ENCODE peak calls at places on chromosomes 5 and 9, in five cellular contexts. L is SK-N-SH, J is K562, C is HepG2, E is H1. F is an unnamed sample.

GRCh38 chr9:89798546-89799120 is 193.8 kb downstream of the GADD45G start:
- DNase-seq in L (no peak), J (no peak), E (no peak), C (no peak), F (no peak)

GRCh38 chr5:127988149-127988755 is 95.3 kb upstream of the SLC12A2 start:
- DNase-seq in E (no peak), L (no peak), J (peak; percentile 37), C (peak; percentile 10), F (no peak)

GRCh38 chr9:73151653-73152382 is at the start of gene ANXA1:
- DNase-seq in E (no peak), L (no peak), J (peak; percentile 69), C (no peak), F (no peak)

GRCh38 chr9:131233556-131233955 is 42.8 kb downstream of the FAM78A start:
- DNase-seq in C (no peak), E (no peak), L (no peak), J (no peak), F (no peak)

GRCh38 chr5:170747357-170747756 is 36.2 kb upstream of the GABRP start:
- DNase-seq in J (no peak), L (peak; percentile 39), E (peak; percentile 36), C (no peak), F (no peak)

GRCh38 chr9:35254237-35254636 is 92.4 kb downstream of the UNC13B start:
- DNase-seq in L (no peak), C (no peak), J (no peak), E (no peak), F (no peak)

GRCh38 chr9:4099961-4100360 is 199.9 kb downstream of the GLIS3 start:
- DNase-seq in J (no peak), L (no peak), E (no peak), C (no peak), F (no peak)

GRCh38 chr5:179313849-179314521 is 31.3 kb downstream of the ADAMTS2 start:
- DNase-seq in E (no peak), C (no peak), J (no peak), L (peak; percentile 92), F (no peak)

GRCh38 chr5:105849701-105850100 is 1821.0 kb downstream of the EFNA5 start:
- DNase-seq in E (no peak), J (no peak), C (no peak), L (no peak), F (no peak)

GRCh38 chr5:38670878-38671277 is 114.4 kb upstream of the LIFR start:
- DNase-seq in E (no peak), C (no peak), J (no peak), L (no peak), F (no peak)

GRCh38 chr5:173196133-173196952 is 38.7 kb downstream of the NKX2-5 start:
- DNase-seq in J (peak; percentile 24), E (no peak), L (no peak), C (peak; percentile 82), F (no peak)

GRCh38 chr5:33507426-33507825 is 66.7 kb downstream of the TARS1 start:
- DNase-seq in C (no peak), J (no peak), E (no peak), L (no peak), F (no peak)

GRCh38 chr5:90438100-90438499 is 28.5 kb upstream of the CETN3 start:
- DNase-seq in L (no peak), C (peak; percentile 9), E (no peak), J (peak; percentile 15), F (no peak)

GRCh38 chr9:127634021-127634420 is 21.9 kb downstream of the STXBP1 start:
- DNase-seq in J (no peak), C (no peak), L (no peak), E (no peak), F (no peak)

GRCh38 chr5:30693326-30693725 is 500.2 kb upstream of the CDH6 start:
- DNase-seq in C (no peak), E (no peak), J (no peak), L (no peak), F (no peak)

GRCh38 chr9:19174127-19174921 is 47.0 kb upstream of the PLIN2 start:
- DNase-seq in E (peak; percentile 50), C (peak; percentile 79), J (peak; percentile 63), L (peak; percentile 71), F (peak; percentile 39)

GRCh38 chr9:129834489-129835127 is 467 bp downstream of the C9orf78 start:
- DNase-seq in J (peak; percentile 53), C (peak; percentile 7), E (no peak), L (peak; percentile 44), F (no peak)

GRCh38 chr5:33539192-33539591 is 98.4 kb downstream of the TARS1 start:
- DNase-seq in E (no peak), C (no peak), J (no peak), L (peak; percentile 63), F (no peak)

GRCh38 chr5:79546782-79547428 is 33.0 kb upstream of the HOMER1 start:
- DNase-seq in E (no peak), L (no peak), J (peak; percentile 45), C (peak; percentile 82), F (no peak)

GRCh38 chr5:161064297-161064696 is 212.3 kb upstream of the ATP10B start:
- DNase-seq in E (no peak), J (no peak), C (no peak), L (no peak), F (no peak)

GRCh38 chr5:72388652-72389051 is 68.5 kb downstream of the PTCD2 start:
- DNase-seq in L (no peak), C (no peak), J (no peak), E (no peak), F (no peak)

GRCh38 chr5:56479126-56479525 is 246.0 kb upstream of the ANKRD55 start:
- DNase-seq in C (no peak), J (no peak), L (no peak), E (no peak), F (no peak)

GRCh38 chr5:6602441-6602840 is 30.4 kb downstream of the NSUN2 start:
- DNase-seq in L (no peak), J (no peak), C (no peak), E (no peak), F (no peak)

GRCh38 chr5:158739941-158740340 is 359.8 kb downstream of the EBF1 start:
- DNase-seq in C (no peak), J (no peak), E (no peak), L (no peak), F (no peak)
- TF ChIP-seq TAF1 in C (no peak), J (no peak), E (no peak), L (no peak), F (no peak)

GRCh38 chr5:92472981-92473566 is 1090.0 kb upstream of the ARRDC3 start:
- DNase-seq in E (no peak), J (no peak), C (no peak), L (no peak), F (no peak)

GRCh38 chr5:92470770-92471169 is 1087.7 kb upstream of the ARRDC3 start:
- DNase-seq in E (no peak), J (no peak), C (no peak), L (no peak), F (no peak)

GRCh38 chr5:92471861-92472260 is 1088.7 kb upstream of the ARRDC3 start:
- DNase-seq in J (no peak), L (no peak), C (no peak), E (no peak), F (no peak)

GRCh38 chr5:92467695-92468094 is 1084.6 kb upstream of the ARRDC3 start:
- DNase-seq in C (no peak), J (no peak), L (no peak), E (no peak), F (no peak)

GRCh38 chr5:92468307-92468706 is 1085.2 kb upstream of the ARRDC3 start:
- DNase-seq in J (no peak), E (no peak), C (no peak), L (no peak), F (no peak)
- TF ChIP-seq POLR2AphosphoS5 in J (no peak), E (no peak), C (no peak), L (no peak), F (no peak)

GRCh38 chr5:123120197-123120596 is 31.2 kb downstream of the PRDM6 start:
- DNase-seq in J (peak; percentile 21), E (no peak), L (peak; percentile 41), C (no peak), F (no peak)

GRCh38 chr5:123117989-123118388 is 28.9 kb downstream of the PRDM6 start:
- DNase-seq in C (no peak), E (no peak), J (no peak), L (no peak), F (no peak)

GRCh38 chr5:123116757-123117156 is 27.7 kb downstream of the PRDM6 start:
- DNase-seq in J (no peak), E (no peak), L (no peak), C (no peak), F (no peak)

GRCh38 chr5:123122273-123122672 is 33.2 kb downstream of the PRDM6 start:
- DNase-seq in L (no peak), J (no peak), E (no peak), C (no peak), F (no peak)

GRCh38 chr5:123119334-123119986 is 30.4 kb downstream of the PRDM6 start:
- DNase-seq in E (peak; percentile 68), J (peak; percentile 25), C (peak; percentile 17), L (no peak), F (no peak)
- TF ChIP-seq TAF1 in E (no peak), J (no peak), C (no peak), L (no peak), F (no peak)

GRCh38 chr9:106916491-106917235 is 53.7 kb downstream of the ZNF462 start:
- DNase-seq in C (peak; percentile 23), J (no peak), L (no peak), E (no peak), F (no peak)
- TF ChIP-seq POLR2AphosphoS5 in C (no peak), J (no peak), L (peak; percentile 39), E (no peak), F (no peak)

GRCh38 chr9:93190656-93191353 is 6.9 kb downstream of the WNK2 start:
- DNase-seq in J (no peak), C (no peak), L (no peak), E (no peak), F (no peak)
- TF ChIP-seq TAF1 in J (no peak), C (no peak), L (no peak), E (no peak), F (no peak)

DNA sequence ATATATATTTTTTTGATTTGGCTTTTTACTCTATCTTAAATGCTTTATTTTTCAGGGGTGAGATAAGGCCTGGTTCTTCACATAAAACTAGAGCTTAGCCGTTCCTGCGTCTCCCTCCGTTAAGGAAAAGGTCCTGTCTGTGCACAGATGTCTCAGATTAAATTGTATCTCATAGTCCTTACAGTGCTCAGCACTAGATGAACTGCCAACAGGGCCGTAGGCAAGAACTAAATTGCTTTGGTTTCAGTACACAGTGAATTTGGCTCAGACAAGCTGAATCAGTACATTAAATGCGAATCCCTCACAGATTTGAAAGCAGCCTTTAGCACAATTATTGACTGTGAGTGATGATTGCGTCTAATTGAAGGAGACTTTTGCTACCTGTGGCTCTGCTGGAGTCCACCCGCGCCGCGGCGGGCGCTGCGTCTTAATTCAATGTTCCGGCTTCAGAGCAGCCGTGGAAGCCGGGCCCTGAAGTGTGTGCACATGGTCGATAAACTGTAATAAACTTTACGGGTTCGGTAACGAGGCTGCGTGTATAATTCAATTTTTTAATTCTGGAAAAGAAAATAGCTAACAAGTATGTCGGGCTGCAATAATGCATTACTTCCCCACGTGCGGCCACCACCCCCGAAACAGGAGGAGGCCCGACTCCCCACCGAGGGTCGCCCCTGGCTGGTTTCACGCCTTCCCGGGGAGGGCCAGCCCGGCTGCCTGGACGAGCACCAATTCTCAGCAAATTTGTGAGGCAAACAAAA is 269.6 kb upstream of the IRX1 start:
- DNase-seq in C (no peak), L (no peak), E (no peak), J (no peak), F (no peak)
- TF ChIP-seq POLR2AphosphoS5 in C (no peak), L (no peak), E (no peak), J (no peak), F (no peak)